ENCODE peak calls at places on chromosome 12, in four cellular contexts. H is neural crest cell, R is fibroblast of pulmonary artery, P is upper lobe of right lung. G is an unnamed sample.

GRCh38 chr12:51740536-51740935 is 108.0 kb downstream of the FIGNL2 start:
- DNase-seq in R (no peak), H (no peak), P (no peak), G (no peak)

GRCh38 chr12:69570000-69570516 is 15.2 kb upstream of the CCT2 start:
- DNase-seq in R (peak), H (no peak), P (no peak), G (no peak)

GRCh38 chr12:50514526-50515276 is 9.9 kb downstream of the DIP2B start:
- DNase-seq in H (no peak), R (no peak), P (no peak), G (peak)

GRCh38 chr12:68641138-68641537 is 30.4 kb downstream of the RAP1B start:
- DNase-seq in R (no peak), P (no peak), H (no peak), G (peak)

GRCh38 chr12:39429809-39430208 is 13.1 kb downstream of the KIF21A start:
- DNase-seq in P (no peak), H (no peak), R (no peak), G (no peak)

GRCh38 chr12:48965447-48965846 is 6.1 kb downstream of the WNT10B start:
- DNase-seq in R (no peak), P (no peak), H (no peak), G (no peak)

GRCh38 chr12:6084261-6084968 is 40.1 kb downstream of the VWF start:
- DNase-seq in H (peak), R (peak), P (no peak), G (no peak)

GRCh38 chr12:124100572-124101178 is 127.7 kb downstream of the ZNF664 start:
- DNase-seq in P (no peak), H (no peak), R (no peak), G (no peak)

GRCh38 chr12:128729628-128730121 is 94.1 kb downstream of the SLC15A4 start:
- DNase-seq in P (no peak), H (no peak), R (no peak), G (no peak)

GRCh38 chr12:19846561-19846960 is 407.3 kb downstream of the AEBP2 start:
- DNase-seq in R (peak), H (no peak), P (no peak), G (no peak)

GRCh38 chr12:12201274-12201758 is 65.5 kb downstream of the LRP6 start:
- DNase-seq in P (no peak), R (peak), H (no peak), G (peak)

GRCh38 chr12:64825143-64826011 is 930 bp downstream of the TBC1D30 start:
- DNase-seq in P (peak), R (no peak), H (no peak), G (peak)

GRCh38 chr12:116528067-116528466 is 31.1 kb upstream of the MAP1LC3B2 start:
- DNase-seq in P (no peak), H (no peak), R (no peak), G (no peak)

GRCh38 chr12:6280053-6280469 is 30.4 kb upstream of the PLEKHG6 start:
- DNase-seq in P (peak), R (peak), H (no peak), G (no peak)

GRCh38 chr12:117100251-117100650 is 1.0 kb upstream of the TESC start:
- DNase-seq in P (peak), H (no peak), R (peak), G (no peak)

GRCh38 chr12:108589028-108589839 is 8.7 kb downstream of the TMEM119 start:
- DNase-seq in H (no peak), R (peak), P (peak), G (no peak)

GRCh38 chr12:50112456-50113218 is 601 bp downstream of the COX14 start:
- DNase-seq in H (no peak), R (no peak), P (no peak), G (no peak)

GRCh38 chr12:97943359-97943758 is 480.8 kb downstream of the RMST start:
- DNase-seq in P (no peak), H (no peak), R (no peak), G (no peak)

GRCh38 chr12:87094356-87094755 is 838.2 kb upstream of the MGAT4C start:
- DNase-seq in R (no peak), H (no peak), P (no peak), G (no peak)

GRCh38 chr12:124524231-124524925 is 43.0 kb downstream of the NCOR2 start:
- DNase-seq in R (peak), P (no peak), H (no peak), G (no peak)

GRCh38 chr12:25518512-25518911 is 34.6 kb downstream of the LMNTD1 start:
- DNase-seq in H (no peak), R (no peak), P (no peak), G (no peak)

GRCh38 chr12:77107121-77107520 is 41.8 kb upstream of the E2F7 start:
- DNase-seq in H (no peak), R (no peak), P (no peak), G (no peak)
- TF ChIP-seq CTCF in H (no peak), R (no peak), P (no peak), G (no peak)

GRCh38 chr12:130998136-130998535 is 44.4 kb downstream of the ADGRD1 start:
- DNase-seq in H (no peak), P (no peak), R (no peak), G (no peak)
- TF ChIP-seq CTCF in H (no peak), P (no peak), R (no peak), G (no peak)

GRCh38 chr12:57241556-57242310 is 9.3 kb downstream of the STAC3 start:
- DNase-seq in H (no peak), P (peak), R (no peak), G (no peak)

GRCh38 chr12:57242329-57242690 is 8.7 kb downstream of the STAC3 start:
- DNase-seq in H (no peak), P (peak), R (no peak), G (no peak)

GRCh38 chr12:57244306-57244696 is 6.7 kb downstream of the STAC3 start:
- DNase-seq in R (no peak), P (no peak), H (no peak), G (no peak)

GRCh38 chr12:57243521-57244305 is 7.3 kb downstream of the STAC3 start:
- DNase-seq in P (peak), H (peak), R (peak), G (peak)

GRCh38 chr12:57242691-57243454 is 8.1 kb downstream of the STAC3 start:
- DNase-seq in P (peak), R (peak), H (peak), G (peak)
- TF ChIP-seq CTCF in P (peak), R (peak), H (peak), G (peak)

GRCh38 chr12:100987552-100988277 is 193.1 kb downstream of the ANO4 start:
- DNase-seq in P (no peak), H (peak), R (peak), G (peak)
- TF ChIP-seq CTCF in P (no peak), H (peak), R (peak), G (peak)

DNA sequence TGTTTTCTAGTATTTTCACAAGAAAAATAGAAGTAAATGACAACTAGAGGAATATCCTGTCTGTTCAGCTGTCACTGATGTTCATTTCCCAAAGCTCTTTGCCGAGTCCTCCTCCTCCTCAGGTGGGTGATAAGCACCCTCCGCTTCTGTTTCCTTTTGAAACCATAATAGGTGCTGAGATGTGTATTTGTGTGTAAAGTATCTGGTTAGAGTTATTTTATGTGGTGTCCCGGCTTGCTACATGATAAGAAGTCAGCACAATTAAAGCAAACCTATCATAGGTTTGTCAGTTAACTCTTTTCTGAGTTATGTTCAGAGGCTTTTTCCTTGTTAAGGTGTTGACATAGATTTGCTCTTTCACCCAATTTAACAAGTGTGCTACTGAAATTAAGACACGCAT is 82.4 kb downstream of the PIWIL1 start:
- DNase-seq in P (no peak), H (no peak), R (no peak), G (no peak)
- TF ChIP-seq CTCF in P (no peak), H (no peak), R (no peak), G (no peak)

GRCh38 chr12:85007836-85008235 is 28.2 kb downstream of the TSPAN19 start:
- DNase-seq in P (no peak), H (no peak), R (peak), G (no peak)
- TF ChIP-seq CTCF in P (no peak), H (no peak), R (no peak), G (no peak)

GRCh38 chr12:66903782-66904396 is 225.0 kb upstream of the GRIP1 start:
- DNase-seq in H (no peak), P (no peak), R (no peak), G (no peak)
- TF ChIP-seq CTCF in H (no peak), P (no peak), R (no peak), G (no peak)

DNA sequence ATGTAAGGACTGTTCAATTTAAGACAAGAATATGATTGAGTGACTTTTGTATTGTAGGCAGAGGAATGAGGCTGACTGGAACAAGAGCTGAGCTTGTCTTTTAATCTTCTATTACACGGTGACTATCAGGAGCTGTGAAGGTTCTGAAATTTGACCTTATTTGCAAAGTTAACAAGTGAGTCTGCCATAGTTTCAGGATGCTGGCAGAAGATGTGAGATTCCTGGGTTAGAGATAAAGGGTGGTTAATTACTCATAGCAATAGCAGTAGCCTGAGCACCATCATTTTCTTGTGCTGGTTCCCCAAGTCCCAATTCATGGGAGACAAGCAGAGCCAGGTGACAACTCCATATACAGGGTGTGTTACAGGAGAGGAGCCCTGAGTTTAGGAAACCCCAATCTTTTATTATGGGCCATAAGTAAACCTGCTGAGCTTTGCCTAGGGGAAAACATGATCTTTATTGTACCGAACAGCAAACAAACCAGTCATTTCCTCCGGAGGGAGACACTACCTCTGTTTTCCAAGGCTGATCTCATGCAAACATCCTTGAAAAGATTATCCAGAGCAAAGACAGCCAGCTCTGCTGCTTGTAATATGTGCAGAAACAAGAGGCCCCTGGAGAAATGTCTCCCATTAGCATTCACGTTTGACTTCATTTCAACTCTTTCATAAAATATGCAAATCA is 51.7 kb upstream of the DDX11 start:
- DNase-seq in H (no peak), P (no peak), R (no peak), G (no peak)
- TF ChIP-seq CTCF in H (no peak), P (no peak), R (no peak), G (no peak)

DNA sequence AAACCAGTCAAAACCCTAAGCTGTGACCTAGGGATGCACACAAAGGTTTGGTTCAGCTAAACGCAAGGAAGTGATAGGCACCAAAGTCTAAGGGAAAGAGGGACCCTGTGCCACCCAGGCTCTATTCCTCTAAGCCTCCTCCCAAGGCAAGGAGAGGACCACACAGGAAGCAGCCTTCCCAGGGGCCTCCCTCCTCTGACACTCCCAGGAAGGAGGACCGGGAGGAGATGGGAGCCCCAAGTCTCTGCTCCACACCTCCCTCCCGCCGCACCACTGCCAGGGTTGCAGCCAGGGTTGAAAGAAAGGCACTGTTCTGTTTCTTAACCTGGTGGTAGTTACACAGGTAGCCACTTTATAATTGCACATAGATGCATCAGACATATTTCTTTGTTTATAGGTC is 21.9 kb downstream of the TCHP start:
- DNase-seq in R (no peak), H (no peak), P (peak), G (no peak)
- TF ChIP-seq CTCF in R (no peak), H (no peak), P (no peak), G (no peak)

DNA sequence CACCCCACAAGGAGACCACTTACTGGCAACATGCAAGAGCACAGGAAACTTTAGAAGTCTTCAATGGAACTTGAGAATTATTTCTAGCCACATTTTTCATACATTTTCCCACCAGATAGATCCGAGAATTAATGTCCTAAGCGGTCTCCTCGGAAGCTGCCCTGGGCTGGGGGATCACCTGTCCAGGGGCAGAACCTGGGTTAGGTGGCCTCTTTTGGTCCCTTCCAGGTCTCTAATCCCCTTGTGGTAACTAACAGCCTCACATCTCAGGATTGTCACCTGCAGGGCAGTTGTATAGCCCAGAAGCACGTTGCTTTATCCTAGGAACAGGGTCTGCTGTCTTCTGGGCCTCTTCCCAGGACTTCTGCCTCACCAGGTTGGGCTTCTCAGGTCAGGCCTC is 38.7 kb upstream of the PRMT8 start:
- DNase-seq in P (no peak), R (no peak), H (no peak), G (no peak)
- TF ChIP-seq CTCF in P (no peak), R (no peak), H (no peak), G (no peak)